ENCODE peak calls at places on chromosomes 13 and 19, in five cellular contexts. G, L, F, O and K are unnamed samples.

GRCh38 chr13:97114696-97115095 is 107.4 kb upstream of the MBNL2 start:
- DNase-seq in G (no peak), L (no peak), F (no peak), O (no peak), K (no peak)

GRCh38 chr13:91722267-91722884 is 324.0 kb downstream of the GPC5 start:
- DNase-seq in G (no peak), L (no peak), F (no peak), O (no peak), K (no peak)

GRCh38 chr19:12825259-12826131 is 8.9 kb downstream of the RTBDN start:
- DNase-seq in G (no peak), L (no peak), F (no peak), O (no peak), K (no peak)

GRCh38 chr13:30253830-30254229 is 53.5 kb downstream of the KATNAL1 start:
- DNase-seq in G (no peak), L (no peak), F (no peak), O (no peak), K (no peak)

GRCh38 chr13:50421457-50422130 is 406.4 kb downstream of the KCNRG start:
- DNase-seq in G (no peak), L (no peak), F (no peak), O (no peak), K (no peak)

GRCh38 chr19:3983936-3984583 is 1.2 kb downstream of the EEF2 start:
- DNase-seq in G (peak; percentile 27), L (no peak), F (no peak), O (peak; percentile 38), K (no peak)

GRCh38 chr19:48833977-48834376 is 2.3 kb downstream of the HSD17B14 start:
- DNase-seq in G (no peak), L (no peak), F (no peak), O (no peak), K (no peak)

GRCh38 chr19:48969276-48970138 is 4.4 kb downstream of the FTL start:
- DNase-seq in G (no peak), L (no peak), F (no peak), O (no peak), K (no peak)

GRCh38 chr13:109698779-109699178 is 87.6 kb downstream of the IRS2 start:
- DNase-seq in G (no peak), L (no peak), F (no peak), O (peak; percentile 67), K (no peak)

GRCh38 chr13:44755872-44756271 is 179.7 kb upstream of the TSC22D1 start:
- DNase-seq in G (no peak), L (no peak), F (no peak), O (peak; percentile 61), K (no peak)

GRCh38 chr19:42497492-42498226 is 30.6 kb downstream of the CEACAM1 start:
- DNase-seq in G (no peak), L (peak; percentile 40), F (no peak), O (no peak), K (no peak)

GRCh38 chr19:47227347-47228167 is 3.4 kb downstream of the BBC3 start:
- DNase-seq in G (peak; percentile 66), L (no peak), F (no peak), O (peak; percentile 86), K (peak; percentile 97)

GRCh38 chr19:31118926-31119325 is 230.3 kb downstream of the TSHZ3 start:
- DNase-seq in G (no peak), L (no peak), F (no peak), O (peak; percentile 30), K (no peak)